ENCODE peak calls at places on chromosomes 2 and 18, in five cellular contexts. X, F, S, Q and L are unnamed samples.

GRCh38 chr18:56645415-56646016 is 5.6 kb upstream of the WDR7 start:
- DNase-seq in S (no peak), Q (no peak), X (no peak), F (no peak), L (no peak)

GRCh38 chr2:2025803-2026202 is 281.5 kb upstream of the PXDN start:
- DNase-seq in S (no peak), X (no peak), F (no peak), Q (no peak), L (no peak)

GRCh38 chr18:26215247-26215970 is 10.8 kb upstream of the TAF4B start:
- DNase-seq in F (no peak), X (no peak), S (no peak), Q (no peak), L (no peak)

GRCh38 chr2:189024861-189025618 is 50.9 kb downstream of the COL3A1 start:
- DNase-seq in F (no peak), S (peak), X (peak), Q (peak), L (no peak)

GRCh38 chr2:27804146-27804545 is 32.6 kb downstream of the MRPL33 start:
- DNase-seq in F (no peak), X (no peak), Q (peak), S (peak), L (no peak)

GRCh38 chr2:11433875-11434274 is 32.1 kb downstream of the E2F6 start:
- DNase-seq in Q (no peak), X (no peak), S (no peak), F (no peak), L (no peak)

GRCh38 chr2:7604456-7604855 is 687.2 kb downstream of the RNF144A start:
- DNase-seq in Q (peak), S (peak), X (no peak), F (no peak), L (no peak)

GRCh38 chr18:73749304-73749703 is 398.3 kb downstream of the FBXO15 start:
- DNase-seq in Q (no peak), F (no peak), X (no peak), S (no peak), L (no peak)

GRCh38 chr2:85397925-85398331 is 12.2 kb downstream of the CAPG start:
- DNase-seq in S (no peak), F (peak), X (no peak), Q (no peak), L (peak)

GRCh38 chr18:9951022-9951859 is 37.4 kb downstream of the VAPA start:
- DNase-seq in Q (peak), S (peak), F (no peak), X (peak), L (no peak)

GRCh38 chr2:208978966-208979365 is 444.9 kb upstream of the MAP2 start:
- DNase-seq in Q (peak), X (no peak), S (no peak), F (no peak), L (no peak)

GRCh38 chr2:171066110-171066509 is 94.6 kb downstream of the TLK1 start:
- DNase-seq in F (no peak), X (no peak), Q (no peak), S (no peak), L (no peak)

GRCh38 chr18:31549416-31549815 is 42.3 kb upstream of the TTR start:
- DNase-seq in Q (no peak), S (no peak), X (no peak), F (no peak), L (no peak)

GRCh38 chr18:31551883-31552282 is 39.8 kb upstream of the TTR start:
- DNase-seq in Q (no peak), X (no peak), F (no peak), S (no peak), L (no peak)

GRCh38 chr18:31548825-31549224 is 42.9 kb upstream of the TTR start:
- DNase-seq in Q (no peak), X (no peak), S (no peak), F (no peak), L (no peak)

GRCh38 chr18:31546476-31546875 is 45.2 kb upstream of the TTR start:
- DNase-seq in Q (no peak), X (no peak), S (no peak), F (no peak), L (no peak)
- TF ChIP-seq CTCF in Q (no peak), X (no peak), S (no peak), F (no peak), L (no peak)

GRCh38 chr18:7626175-7626921 is 59.2 kb downstream of the PTPRM start:
- DNase-seq in X (no peak), F (no peak), Q (no peak), S (no peak), L (no peak)
- TF ChIP-seq CTCF in X (no peak), F (no peak), Q (no peak), S (no peak), L (no peak)

GRCh38 chr18:80247403-80247916 is at the start of gene PARD6G:
- DNase-seq in X (peak), Q (peak), S (peak), F (peak), L (peak)
- TF ChIP-seq CTCF in X (no peak), Q (no peak), S (peak), F (no peak), L (peak)

GRCh38 chr2:240335061-240335460 is 100.4 kb upstream of the GPC1 start:
- DNase-seq in X (no peak), S (no peak), Q (no peak), F (no peak), L (no peak)
- TF ChIP-seq CTCF in X (no peak), S (no peak), Q (no peak), F (no peak), L (no peak)

DNA sequence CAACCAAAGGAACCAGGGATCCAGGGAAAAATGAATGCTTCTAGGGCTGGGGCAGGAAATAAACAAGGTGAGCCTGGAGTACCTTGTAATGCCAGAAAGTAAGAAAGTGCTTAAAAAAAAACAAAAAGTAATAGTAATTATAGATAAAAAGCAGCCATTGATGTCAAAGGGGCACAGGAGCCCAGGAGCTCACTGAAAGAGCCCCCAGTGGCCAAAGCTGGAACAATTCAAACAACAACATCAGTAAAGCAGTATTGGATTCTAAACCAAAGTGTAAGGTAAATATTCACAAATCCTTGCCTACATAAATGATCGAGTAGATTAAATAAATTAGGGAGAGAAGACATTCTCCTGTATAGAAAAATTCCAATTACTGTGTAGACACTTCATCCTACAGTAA is 114.3 kb upstream of the ARL4C start:
- DNase-seq in Q (no peak), S (no peak), F (no peak), X (no peak), L (no peak)
- TF ChIP-seq CTCF in Q (peak), S (peak), F (peak), X (peak), L (peak)

DNA sequence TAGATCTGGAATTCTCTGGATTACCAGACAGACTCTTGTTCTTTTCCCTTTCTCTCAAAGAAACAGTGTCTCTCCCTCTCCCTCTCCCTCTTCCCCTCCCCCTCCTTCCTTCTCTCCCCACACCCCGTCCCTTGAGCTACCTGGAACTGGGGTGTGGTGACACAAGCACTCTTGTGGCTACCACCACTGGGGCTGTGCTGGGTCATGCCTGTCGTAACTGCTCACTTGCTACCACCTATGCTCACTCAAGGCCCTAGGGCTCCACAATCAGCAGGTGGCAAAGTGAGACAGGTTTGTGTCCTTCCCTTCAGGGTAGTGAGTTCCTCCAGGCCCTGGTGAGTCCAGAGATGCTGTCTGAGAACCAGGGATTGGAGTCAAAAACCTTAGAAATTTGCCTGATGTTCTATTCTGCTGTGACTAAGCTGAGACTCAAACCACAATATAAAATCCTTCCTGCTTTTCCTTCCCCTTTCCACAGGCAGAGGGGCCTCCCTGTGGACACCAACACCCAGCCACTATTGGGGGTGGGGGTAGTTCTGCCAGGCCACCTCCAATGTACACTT is 70.8 kb downstream of the OXER1 start:
- DNase-seq in F (no peak), X (no peak), Q (no peak), S (no peak), L (no peak)
- TF ChIP-seq CTCF in F (no peak), X (no peak), Q (no peak), S (no peak), L (no peak)

DNA sequence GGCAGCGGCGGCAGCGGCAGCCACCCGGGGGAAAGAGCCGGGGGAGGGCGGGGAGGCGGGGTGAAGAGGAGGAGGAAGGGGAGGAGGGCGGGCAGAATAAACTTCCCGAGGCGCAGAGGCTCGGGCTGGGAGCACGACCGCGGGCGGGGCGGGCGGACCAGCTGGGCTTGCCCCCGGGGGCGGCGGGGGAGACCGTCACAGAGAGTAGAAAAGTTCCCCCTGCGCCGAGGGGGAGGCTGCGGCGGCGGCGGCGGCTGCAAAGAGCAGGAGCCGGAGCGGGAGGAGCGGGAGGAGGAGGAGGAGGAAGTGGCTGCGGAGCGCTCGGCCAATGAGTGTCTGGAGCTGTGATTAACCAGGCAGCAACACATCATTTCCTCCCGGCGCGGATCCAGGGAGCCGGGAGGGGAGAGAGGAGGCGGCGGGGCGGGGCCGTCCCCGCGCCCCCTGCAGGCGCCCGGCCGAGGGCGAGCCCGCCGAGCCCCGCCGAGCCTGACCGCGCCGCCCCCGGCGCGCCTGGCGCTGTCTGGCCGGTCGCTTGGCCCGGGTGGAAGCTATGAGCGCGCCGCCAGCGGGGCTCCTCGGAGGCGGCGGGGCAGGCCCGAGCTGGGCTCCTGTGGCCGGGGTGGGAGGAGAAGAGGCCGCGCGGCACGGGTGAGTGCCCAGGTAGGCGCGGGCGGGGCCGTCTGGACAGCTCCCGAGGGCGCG is at the start of gene ACVR1:
- DNase-seq in Q (peak), S (peak), X (peak), F (peak), L (peak)
- TF ChIP-seq CTCF in Q (no peak), S (peak), X (peak), F (peak), L (no peak)